ENCODE peak calls at places on chromosomes 13 and 19, in four cellular contexts. U is A549, M is breast epithelium, R is testis. Y is an unnamed sample.

GRCh38 chr13:21998279-21998678 is 327.4 kb downstream of the FGF9 start:
- DNase-seq in U (no peak), M (no peak), R (no peak), Y (no peak)

GRCh38 chr19:55146648-55147218 is 2.3 kb downstream of the TNNT1 start:
- DNase-seq in U (peak; percentile 92), M (no peak), R (no peak), Y (no peak)

GRCh38 chr13:60397693-60398437 is 845 bp downstream of the TDRD3 start:
- DNase-seq in U (peak; percentile 30), M (peak; percentile 29), R (peak; percentile 74), Y (peak; percentile 71)

GRCh38 chr13:112119192-112120030 is 52.5 kb downstream of the SOX1 start:
- DNase-seq in U (no peak), M (no peak), R (no peak), Y (no peak)

GRCh38 chr19:13995017-13995728 is 10.9 kb downstream of the RFX1 start:
- DNase-seq in U (no peak), M (no peak), R (peak; percentile 39), Y (peak; percentile 52)

GRCh38 chr13:40981949-40982348 is 37.2 kb downstream of the ELF1 start:
- DNase-seq in U (no peak), M (no peak), R (no peak), Y (no peak)

GRCh38 chr13:32264407-32264806 is 50.8 kb downstream of the ZAR1L start:
- DNase-seq in U (no peak), M (no peak), R (peak; percentile 34), Y (no peak)

GRCh38 chr13:64688893-64689677 is 2541.1 kb downstream of the PCDH9 start:
- DNase-seq in U (no peak), M (no peak), R (no peak), Y (no peak)

GRCh38 chr19:5997371-5997770 is 19.4 kb upstream of the RANBP3 start:
- DNase-seq in U (no peak), M (no peak), R (no peak), Y (no peak)

GRCh38 chr19:14440049-14440448 is 6.9 kb downstream of the PKN1 start:
- DNase-seq in U (no peak), M (no peak), R (peak; percentile 45), Y (peak; percentile 80)

GRCh38 chr13:110570886-110571285 is 9.4 kb upstream of the RAB20 start:
- DNase-seq in U (no peak), M (no peak), R (no peak), Y (no peak)

GRCh38 chr13:33164331-33164730 is 121.2 kb downstream of the STARD13 start:
- DNase-seq in U (no peak), M (no peak), R (no peak), Y (no peak)

GRCh38 chr13:44259045-44260042 is 114.3 kb upstream of the SERP2 start:
- DNase-seq in U (no peak), M (no peak), R (peak; percentile 40), Y (no peak)

GRCh38 chr13:112253631-112254030 is 122.5 kb upstream of the SPACA7 start:
- DNase-seq in U (no peak), M (no peak), R (peak; percentile 4), Y (no peak)

GRCh38 chr19:51644636-51645271 is 1.9 kb downstream of the SIGLEC14 start:
- DNase-seq in U (no peak), M (no peak), R (peak; percentile 81), Y (no peak)

GRCh38 chr19:7007859-7008258 is 13.4 kb downstream of the MBD3L2B start:
- DNase-seq in U (no peak), M (no peak), R (no peak), Y (no peak)

GRCh38 chr19:54311486-54311885 is 1.5 kb downstream of the LILRA5 start:
- DNase-seq in U (no peak), M (no peak), R (no peak), Y (no peak)

GRCh38 chr19:23901360-23901759 is 13.3 kb upstream of the ZNF726 start:
- DNase-seq in U (no peak), M (no peak), R (no peak), Y (no peak)

GRCh38 chr13:99955747-99956472 is 15.7 kb downstream of the ZIC5 start:
- DNase-seq in U (no peak), M (no peak), R (no peak), Y (no peak)

GRCh38 chr13:52812941-52813340 is 35.5 kb downstream of the PCDH8 start:
- DNase-seq in U (no peak), M (no peak), R (no peak), Y (no peak)

GRCh38 chr13:26713341-26713740 is 47.2 kb downstream of the GPR12 start:
- DNase-seq in U (no peak), M (no peak), R (no peak), Y (no peak)

GRCh38 chr13:94176576-94176975 is 302.9 kb downstream of the DCT start:
- DNase-seq in U (no peak), M (no peak), R (no peak), Y (no peak)

DNA sequence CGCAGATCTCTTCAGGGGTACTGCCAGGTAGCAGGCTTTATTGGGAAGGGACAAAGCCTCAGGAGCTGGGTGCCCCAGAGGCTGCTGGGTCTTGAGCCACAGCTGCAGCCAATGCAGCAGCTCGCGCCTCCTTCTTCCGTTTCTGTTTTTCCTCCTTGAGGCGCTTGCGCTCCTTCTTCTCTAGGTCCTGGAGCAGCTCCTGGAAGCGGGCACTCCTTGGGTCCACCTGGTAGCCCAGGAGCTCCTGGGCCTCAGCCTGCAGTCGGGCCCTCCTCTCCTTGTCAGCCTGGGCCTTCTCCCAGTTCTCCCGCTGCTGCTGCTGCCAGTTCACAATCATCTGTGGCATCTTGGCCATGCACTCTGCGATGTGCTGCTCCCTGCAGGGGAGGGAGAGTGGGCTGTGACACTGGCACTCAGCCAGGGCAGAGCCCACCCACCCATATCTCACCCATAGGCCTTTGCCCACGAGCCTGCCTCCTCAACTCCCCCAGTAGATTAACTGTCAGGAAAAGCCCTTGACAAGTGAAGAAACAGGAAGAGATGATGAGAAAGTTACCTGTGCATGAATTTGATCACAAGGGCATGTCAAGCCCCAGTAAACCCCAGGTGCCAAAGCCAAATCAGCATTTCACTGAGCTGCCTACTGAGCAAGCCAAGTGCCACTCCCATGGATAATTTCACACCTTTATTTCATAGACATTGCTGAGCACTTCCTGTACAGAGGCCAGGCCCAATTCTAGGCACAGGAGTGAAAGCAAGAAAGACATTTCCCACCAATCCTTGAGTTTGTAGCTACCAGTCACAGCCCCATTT is 2.7 kb downstream of the GADD45GIP1 start:
- DNase-seq in U (no peak), M (no peak), R (no peak), Y (no peak)
- TF ChIP-seq POLR2A in U (no peak), M (no peak), R (no peak), Y (no peak)

GRCh38 chr13:95678967-95679366 is 2.0 kb downstream of the DNAJC3 start:
- DNase-seq in U (no peak), M (no peak), R (no peak), Y (no peak)

GRCh38 chr13:95676100-95676774 is 702 bp upstream of the DNAJC3 start:
- DNase-seq in U (peak; percentile 6), M (peak; percentile 25), R (peak; percentile 37), Y (peak; percentile 52)

GRCh38 chr13:95679722-95680121 is 2.8 kb downstream of the DNAJC3 start:
- DNase-seq in U (no peak), M (no peak), R (no peak), Y (no peak)

GRCh38 chr13:95677564-95678386 is 836 bp downstream of the DNAJC3 start:
- DNase-seq in U (peak; percentile 6), M (peak; percentile 44), R (no peak), Y (peak; percentile 71)

DNA sequence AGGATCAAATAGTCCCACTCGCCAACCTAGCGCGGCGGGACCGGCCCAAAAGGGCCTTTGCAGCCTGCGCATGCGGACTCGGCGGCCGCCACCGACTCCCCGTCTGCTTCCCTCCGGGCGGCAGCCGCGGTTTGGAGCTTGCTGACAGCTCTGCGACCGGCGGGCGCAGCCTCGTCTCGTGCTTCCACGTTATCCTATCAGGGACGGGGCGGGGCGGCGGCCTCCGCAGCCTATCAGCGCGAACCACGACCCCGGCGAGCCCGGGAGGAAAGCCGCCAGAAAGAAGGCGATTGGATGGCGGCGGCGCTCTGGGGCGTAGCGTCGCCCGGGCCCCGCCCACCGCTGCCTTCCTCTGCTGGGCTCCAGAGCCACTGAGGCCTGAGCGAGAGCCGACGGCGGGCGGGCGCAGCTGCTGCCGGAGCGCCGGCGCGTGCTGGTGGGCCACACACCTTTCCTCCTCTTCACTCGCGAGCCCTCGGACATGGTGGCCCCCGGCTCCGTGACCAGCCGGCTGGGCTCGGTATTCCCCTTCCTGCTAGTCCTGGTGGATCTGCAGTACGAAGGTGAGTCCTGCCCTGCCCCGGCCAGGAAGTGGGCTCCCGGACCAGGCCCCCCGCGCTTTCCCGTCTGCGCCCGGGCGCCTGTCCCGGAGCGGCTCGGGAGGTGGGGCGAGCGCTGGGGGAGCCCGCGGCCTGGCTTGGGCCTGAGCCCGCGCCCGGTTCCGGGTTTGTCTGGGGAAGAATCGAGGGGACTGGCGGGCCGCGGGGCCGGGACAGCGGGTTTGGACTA is at the start of gene DNAJC3:
- DNase-seq in U (peak; percentile 86), M (peak; percentile 98), R (peak; percentile 99), Y (peak; percentile 100)
- TF ChIP-seq POLR2A in U (peak; percentile 72), M (peak; percentile 89), R (peak; percentile 91), Y (peak; percentile 100)

DNA sequence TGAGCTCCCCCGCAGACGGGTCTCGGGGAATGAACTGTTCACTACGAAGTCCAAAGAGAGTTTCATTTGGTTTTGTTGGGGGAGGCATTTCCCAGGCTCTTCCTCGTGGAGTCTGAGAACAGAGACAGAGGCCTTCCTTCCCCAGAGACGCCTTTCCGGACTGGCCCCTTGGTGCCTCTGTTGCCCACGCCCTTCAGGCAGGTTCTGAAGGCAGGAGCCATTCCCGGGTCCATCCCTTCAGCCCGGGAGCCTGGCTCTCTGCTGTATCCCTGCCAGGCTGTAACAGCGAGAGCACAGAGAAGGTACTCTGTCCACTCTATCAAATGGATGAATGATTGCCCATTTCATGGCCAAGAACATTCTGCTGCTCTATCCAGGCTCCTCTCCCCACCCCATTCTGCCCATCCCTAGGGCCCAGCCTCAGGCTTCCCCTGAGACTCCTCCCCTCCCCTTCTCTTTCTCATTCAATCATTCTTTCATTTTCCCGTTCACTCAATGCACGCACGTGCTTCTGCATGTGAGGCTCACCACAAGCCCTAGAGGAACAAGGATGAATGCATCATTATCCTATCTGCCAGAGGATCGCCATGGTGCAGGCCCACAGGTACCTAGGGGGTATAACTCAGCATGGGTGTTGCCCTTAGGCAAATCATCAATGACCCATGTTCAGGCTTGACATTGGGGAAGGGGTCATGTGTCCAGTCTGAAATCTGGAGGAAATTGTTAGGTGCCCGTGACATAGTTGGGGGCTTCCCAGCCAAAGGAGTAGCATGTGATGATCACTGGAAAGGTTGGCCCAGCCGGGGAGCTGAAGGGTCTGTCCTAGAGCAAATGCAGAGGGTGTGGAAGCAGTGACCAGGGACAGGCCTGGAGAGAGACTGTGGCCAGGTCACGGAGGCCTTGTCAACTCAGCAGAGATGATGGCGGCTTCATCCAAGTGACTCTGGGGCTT is 298.7 kb downstream of the ZNF536 start:
- DNase-seq in U (no peak), M (no peak), R (no peak), Y (no peak)
- TF ChIP-seq POLR2A in U (no peak), M (no peak), R (no peak), Y (no peak)

DNA sequence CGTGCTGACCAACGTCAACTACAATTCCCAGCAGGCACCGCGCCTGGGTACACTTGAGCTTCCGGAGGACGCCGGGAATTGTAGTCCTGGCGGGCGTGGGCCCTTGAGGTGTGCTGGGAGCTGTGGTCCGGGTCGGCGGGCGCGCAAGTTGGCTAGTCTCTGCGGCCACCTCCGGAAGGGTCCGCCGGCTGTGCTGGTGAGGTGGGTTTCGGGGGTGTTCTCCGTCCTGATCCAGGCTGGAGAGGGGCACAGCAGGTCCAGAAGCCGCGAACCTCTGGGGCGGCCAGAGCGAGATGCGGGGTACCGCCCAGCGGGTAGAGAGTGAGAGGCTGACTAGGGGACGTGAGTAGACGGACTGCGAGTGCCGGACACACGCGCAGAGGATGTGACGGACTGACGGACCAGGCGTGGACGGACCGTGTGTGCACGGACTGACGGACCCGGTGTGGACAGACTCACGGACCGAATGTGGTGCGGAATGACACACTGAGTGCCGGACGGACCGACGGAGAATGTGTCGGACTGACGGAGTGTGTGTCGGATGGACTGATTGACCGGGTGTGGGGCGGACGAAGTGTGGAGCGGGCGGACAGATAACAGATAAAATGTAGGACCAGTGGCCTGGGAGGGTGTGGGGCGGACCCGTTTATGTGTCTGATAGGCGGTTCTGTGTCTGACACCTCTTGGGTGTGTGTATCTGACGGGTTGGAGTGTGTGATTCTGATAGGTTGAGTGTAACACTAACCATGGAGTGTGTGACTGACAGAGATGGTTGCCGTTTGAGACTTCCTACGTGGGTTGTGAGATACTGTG is at the start of gene ZSCAN22:
- DNase-seq in U (peak; percentile 99), M (peak; percentile 94), R (peak; percentile 100), Y (peak; percentile 98)
- TF ChIP-seq POLR2A in U (peak; percentile 59), M (peak; percentile 33), R (no peak), Y (peak; percentile 79)